ENCODE peak calls at places on chromosome 6, in eight cellular contexts. N is right cardiac atrium; Q is iris pigment epithelial cell; J is heart left ventricle; L is AG08396; B is activated naive CD8-positive, alpha-beta T cell treated with anti-CD3 and anti-CD28 coated beads for 36 hours; Y is ovary; I is HepG2. W is an unnamed sample.

GRCh38 chr6:3804981-3805380 is 44.2 kb upstream of the FAM50B start:
- DNase-seq in I (no peak), N (no peak), J (no peak), B (no peak), Q (no peak), L (no peak), Y (no peak), W (no peak)

GRCh38 chr6:167210375-167211295 is 52.9 kb upstream of the GPR31 start:
- DNase-seq in Q (no peak), Y (no peak), B (no peak), N (no peak), L (no peak), I (peak), J (no peak), W (no peak)

GRCh38 chr6:84525907-84526306 is 238.5 kb downstream of the TBX18 start:
- DNase-seq in B (no peak), J (no peak), Y (no peak), I (no peak), Q (no peak), L (no peak), N (no peak), W (no peak)

GRCh38 chr6:170178561-170179477 is 112.1 kb downstream of the DLL1 start:
- DNase-seq in I (no peak), B (no peak), Y (no peak), J (no peak), Q (peak), L (peak), N (peak), W (peak)

GRCh38 chr6:37517411-37517812 is 17.7 kb upstream of the CCDC167 start:
- DNase-seq in N (no peak), Q (no peak), I (no peak), Y (no peak), L (no peak), B (peak), J (no peak), W (no peak)

GRCh38 chr6:40695114-40695513 is 108.0 kb upstream of the LRFN2 start:
- DNase-seq in Y (no peak), J (no peak), B (no peak), Q (peak), L (no peak), I (no peak), N (no peak), W (no peak)

GRCh38 chr6:149890629-149891045 is 7.3 kb downstream of the RAET1E start:
- DNase-seq in Y (no peak), N (no peak), J (no peak), I (no peak), B (no peak), Q (no peak), L (no peak), W (no peak)

GRCh38 chr6:117547688-117548621 is 54.4 kb downstream of the GOPC start:
- DNase-seq in B (peak), Y (peak), Q (peak), N (peak), L (no peak), J (peak), I (no peak), W (peak)

W was measured in adrenal gland.